ENCODE peak calls at places on chromosomes 7 and 10, in seven cellular contexts. D, K, H, Q, Y, N and J are unnamed samples.

GRCh38 chr10:96188911-96189310 is 58.8 kb downstream of the ZNF518A start:
- DNase-seq in D (peak), Q (no peak), Y (no peak), H (peak), N (peak), K (peak), J (no peak)

GRCh38 chr7:16419859-16420258 is 1.5 kb downstream of the CRPPA start:
- DNase-seq in Q (no peak), N (no peak), Y (no peak), K (no peak), H (no peak), D (no peak), J (no peak)

GRCh38 chr7:100093925-100094486 is 5.2 kb downstream of the COPS6 start:
- DNase-seq in K (no peak), D (no peak), Q (no peak), Y (no peak), N (peak), H (no peak), J (no peak)

GRCh38 chr10:33986515-33986914 is 652.0 kb upstream of the NRP1 start:
- DNase-seq in Q (no peak), N (no peak), D (no peak), K (no peak), H (no peak), Y (no peak), J (no peak)

GRCh38 chr10:77837248-77837924 is 89.2 kb downstream of the DLG5 start:
- DNase-seq in H (peak), N (peak), Q (no peak), K (peak), Y (peak), D (peak), J (no peak)

GRCh38 chr7:155236386-155236785 is 61.3 kb upstream of the INSIG1 start:
- DNase-seq in K (no peak), D (no peak), Q (no peak), N (no peak), Y (no peak), H (no peak), J (no peak)

GRCh38 chr10:93995598-93996271 is 2.0 kb downstream of the PLCE1 start:
- DNase-seq in D (peak), N (peak), K (peak), Q (no peak), H (peak), Y (no peak), J (no peak)

GRCh38 chr10:110681023-110681681 is 37.0 kb downstream of the RBM20 start:
- DNase-seq in D (peak), Q (no peak), H (peak), Y (peak), K (peak), N (peak), J (no peak)

GRCh38 chr7:81081626-81082025 is 162.8 kb upstream of the SEMA3C start:
- DNase-seq in H (no peak), K (no peak), Q (no peak), D (peak), N (no peak), Y (no peak), J (no peak)

GRCh38 chr10:105187243-105187642 is 546.2 kb downstream of the SORCS3 start:
- DNase-seq in K (no peak), D (no peak), Y (peak), Q (no peak), N (peak), H (peak), J (no peak)

GRCh38 chr7:44976040-44976745 is 2.6 kb downstream of the MYO1G start:
- DNase-seq in H (no peak), K (no peak), N (no peak), Y (no peak), Q (no peak), D (no peak), J (no peak)

GRCh38 chr7:101953248-101953819 is 135.9 kb downstream of the CUX1 start:
- DNase-seq in N (peak), D (peak), K (peak), Y (no peak), Q (no peak), H (peak), J (no peak)

GRCh38 chr10:132707121-132707775 is 78.7 kb downstream of the NKX6-2 start:
- DNase-seq in K (no peak), D (no peak), N (no peak), Y (no peak), Q (no peak), H (no peak), J (peak)

GRCh38 chr7:69263550-69263949 is 334.7 kb upstream of the AUTS2 start:
- DNase-seq in K (no peak), H (no peak), Q (no peak), N (no peak), D (no peak), Y (no peak), J (no peak)

GRCh38 chr7:45923290-45923689 is 2.2 kb upstream of the IGFBP3 start:
- DNase-seq in H (peak), D (peak), N (peak), Y (peak), K (peak), Q (peak), J (peak)

GRCh38 chr10:132117636-132118190 is 52.0 kb downstream of the JAKMIP3 start:
- DNase-seq in N (no peak), K (no peak), D (no peak), Q (no peak), Y (no peak), H (no peak), J (no peak)

GRCh38 chr10:59864141-59864962 is 42.0 kb downstream of the CCDC6 start:
- DNase-seq in D (no peak), Y (no peak), H (no peak), N (no peak), K (no peak), Q (no peak), J (no peak)

GRCh38 chr7:41038211-41038610 is 664.7 kb downstream of the INHBA start:
- DNase-seq in N (no peak), H (no peak), D (no peak), K (no peak), Q (no peak), Y (no peak), J (no peak)

GRCh38 chr10:30455816-30456215 is 21.8 kb downstream of the MAP3K8 start:
- DNase-seq in Y (no peak), D (no peak), N (no peak), K (no peak), Q (no peak), H (no peak), J (no peak)

GRCh38 chr10:34940436-34940835 is 125.3 kb upstream of the PARD3 start:
- DNase-seq in D (no peak), N (no peak), Y (no peak), H (no peak), K (no peak), Q (no peak), J (no peak)

GRCh38 chr10:26475448-26475847 is 37.3 kb downstream of the APBB1IP start:
- DNase-seq in Q (no peak), Y (no peak), H (no peak), D (no peak), N (no peak), K (no peak), J (no peak)

GRCh38 chr10:101285519-101286070 is 56.3 kb upstream of the LBX1 start:
- DNase-seq in Y (peak), D (no peak), N (no peak), H (no peak), K (no peak), Q (no peak), J (no peak)

GRCh38 chr10:72109619-72110215 is 21.4 kb upstream of the SPOCK2 start:
- DNase-seq in D (no peak), Y (no peak), H (no peak), N (no peak), Q (no peak), K (no peak), J (no peak)

GRCh38 chr10:6704891-6705290 is 124.8 kb upstream of the PRKCQ start:
- DNase-seq in D (no peak), K (no peak), Y (no peak), N (peak), H (no peak), Q (no peak), J (no peak)

GRCh38 chr10:6700066-6700465 is 120.0 kb upstream of the PRKCQ start:
- DNase-seq in Q (no peak), K (no peak), N (peak), D (no peak), H (no peak), Y (no peak), J (no peak)

GRCh38 chr10:6699336-6699735 is 119.3 kb upstream of the PRKCQ start:
- DNase-seq in Q (no peak), D (no peak), Y (no peak), K (no peak), N (peak), H (no peak), J (no peak)

GRCh38 chr10:6702030-6702429 is 122.0 kb upstream of the PRKCQ start:
- DNase-seq in Q (no peak), D (no peak), H (no peak), N (no peak), Y (no peak), K (no peak), J (no peak)

DNA sequence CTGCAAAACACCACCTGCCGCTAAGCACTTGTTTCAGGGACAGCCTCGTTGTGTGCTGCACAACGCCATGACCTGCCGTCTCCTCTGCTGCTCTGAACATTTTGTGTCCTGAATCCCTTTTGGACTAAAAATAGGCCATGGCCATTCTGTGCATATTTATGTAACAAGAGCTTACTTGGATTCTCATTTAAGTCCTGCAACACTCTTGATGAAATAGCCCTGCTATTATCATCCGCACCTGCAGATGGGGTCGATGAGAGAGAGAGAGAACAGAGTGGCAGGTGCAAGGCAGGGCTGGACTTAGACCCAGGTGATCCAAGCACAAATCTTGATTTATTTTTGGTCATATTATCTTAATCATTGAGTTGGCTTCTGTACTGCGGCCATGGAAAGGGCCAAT is 121.2 kb upstream of the PRKCQ start:
- DNase-seq in H (peak), K (no peak), D (no peak), N (no peak), Y (peak), Q (no peak), J (no peak)
- TF ChIP-seq CTCF in H (peak), K (no peak), D (no peak), N (no peak), Y (peak), Q (no peak), J (no peak)

DNA sequence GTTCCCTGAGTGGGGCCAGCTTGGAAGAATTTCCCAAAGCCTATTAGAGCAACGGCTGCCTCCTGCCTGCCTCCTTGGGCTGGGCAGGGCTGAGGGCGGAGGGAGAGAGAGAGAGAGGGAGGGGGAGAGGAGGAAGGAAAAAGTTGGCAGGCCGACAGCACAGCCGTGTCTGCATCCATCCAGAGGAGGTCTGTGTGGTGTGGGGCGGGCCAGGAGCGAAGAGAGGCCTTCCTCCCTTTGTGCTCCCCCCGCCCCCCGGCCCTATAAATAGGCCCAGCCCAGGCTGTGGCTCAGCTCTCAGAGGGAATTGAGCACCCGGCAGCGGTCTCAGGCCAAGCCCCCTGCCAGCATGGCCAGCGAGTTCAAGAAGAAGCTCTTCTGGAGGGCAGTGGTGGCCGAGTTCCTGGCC is at the start of gene AQP1:
- DNase-seq in N (peak), H (peak), D (peak), Q (no peak), Y (peak), K (no peak), J (no peak)
- TF ChIP-seq CTCF in N (no peak), H (no peak), D (no peak), Q (no peak), Y (no peak), K (no peak), J (no peak)

GRCh38 chr10:116742367-116743265 is at the start of gene HSPA12A:
- DNase-seq in N (peak), D (peak), Y (peak), Q (peak), H (peak), K (peak), J (no peak)
- TF ChIP-seq CTCF in N (no peak), D (no peak), Y (no peak), Q (no peak), H (no peak), K (no peak), J (no peak)

GRCh38 chr7:144786079-144786478 is 49.8 kb downstream of the TPK1 start:
- DNase-seq in Q (no peak), H (no peak), D (no peak), K (no peak), Y (peak), N (no peak), J (no peak)

GRCh38 chr7:144787127-144787526 is 48.7 kb downstream of the TPK1 start:
- DNase-seq in Y (no peak), K (no peak), N (no peak), Q (no peak), D (no peak), H (peak), J (no peak)

GRCh38 chr7:144785491-144785890 is 50.4 kb downstream of the TPK1 start:
- DNase-seq in D (no peak), Q (no peak), H (no peak), Y (no peak), N (no peak), K (no peak), J (no peak)

GRCh38 chr7:144784943-144785342 is 50.9 kb downstream of the TPK1 start:
- DNase-seq in D (peak), N (no peak), H (peak), Y (no peak), K (peak), Q (no peak), J (no peak)

GRCh38 chr7:144786522-144786921 is 49.3 kb downstream of the TPK1 start:
- DNase-seq in H (peak), K (no peak), N (no peak), Y (peak), Q (no peak), D (no peak), J (no peak)
- TF ChIP-seq CTCF in H (no peak), K (no peak), N (no peak), Y (peak), Q (no peak), D (peak), J (no peak)

DNA sequence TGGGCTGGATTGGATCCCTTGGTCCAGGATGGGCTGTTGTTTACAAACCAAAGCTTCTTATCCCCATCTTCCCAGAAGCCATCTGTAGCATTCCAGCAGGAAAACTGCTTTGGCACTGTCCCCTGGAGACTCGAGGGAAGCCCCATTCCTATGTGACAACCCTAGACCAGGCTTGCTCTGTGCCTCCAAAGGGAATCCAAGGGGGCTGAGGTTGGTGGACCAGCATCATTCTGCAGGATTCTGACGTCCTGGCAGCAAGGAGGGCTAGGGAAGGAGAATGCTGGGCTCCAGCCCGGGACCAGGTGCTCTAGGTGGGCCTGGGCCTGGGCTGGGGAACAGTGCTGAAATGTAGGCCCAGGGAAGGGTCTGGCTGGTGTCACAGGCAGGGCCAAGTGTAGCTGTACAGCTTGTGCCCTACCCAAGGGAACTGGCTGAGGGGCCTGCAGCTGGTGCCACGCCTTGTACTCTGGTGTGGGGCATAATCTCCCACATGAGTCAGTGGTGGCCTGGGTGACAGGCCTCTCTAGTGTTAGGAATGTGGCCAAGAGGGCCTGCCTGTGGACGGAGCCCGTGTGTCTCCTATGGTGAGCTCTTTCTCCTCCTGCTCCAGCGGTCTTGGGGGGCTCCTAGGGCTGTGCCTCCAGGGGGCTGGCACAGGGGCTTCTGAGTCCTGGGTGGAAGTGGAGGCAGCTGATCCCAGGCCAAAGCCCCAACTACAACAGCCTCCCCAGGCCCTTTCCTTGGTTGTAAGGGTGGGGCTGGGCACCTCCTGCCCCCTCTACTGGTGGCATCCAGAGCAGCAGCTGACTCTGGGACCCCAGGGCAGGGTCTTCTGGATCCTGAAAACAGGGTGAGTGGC is 25.2 kb downstream of the TRIM8 start:
- DNase-seq in H (no peak), D (no peak), N (peak), Y (peak), K (peak), Q (no peak), J (no peak)
- TF ChIP-seq CTCF in H (no peak), D (no peak), N (peak), Y (peak), K (no peak), Q (no peak), J (no peak)

DNA sequence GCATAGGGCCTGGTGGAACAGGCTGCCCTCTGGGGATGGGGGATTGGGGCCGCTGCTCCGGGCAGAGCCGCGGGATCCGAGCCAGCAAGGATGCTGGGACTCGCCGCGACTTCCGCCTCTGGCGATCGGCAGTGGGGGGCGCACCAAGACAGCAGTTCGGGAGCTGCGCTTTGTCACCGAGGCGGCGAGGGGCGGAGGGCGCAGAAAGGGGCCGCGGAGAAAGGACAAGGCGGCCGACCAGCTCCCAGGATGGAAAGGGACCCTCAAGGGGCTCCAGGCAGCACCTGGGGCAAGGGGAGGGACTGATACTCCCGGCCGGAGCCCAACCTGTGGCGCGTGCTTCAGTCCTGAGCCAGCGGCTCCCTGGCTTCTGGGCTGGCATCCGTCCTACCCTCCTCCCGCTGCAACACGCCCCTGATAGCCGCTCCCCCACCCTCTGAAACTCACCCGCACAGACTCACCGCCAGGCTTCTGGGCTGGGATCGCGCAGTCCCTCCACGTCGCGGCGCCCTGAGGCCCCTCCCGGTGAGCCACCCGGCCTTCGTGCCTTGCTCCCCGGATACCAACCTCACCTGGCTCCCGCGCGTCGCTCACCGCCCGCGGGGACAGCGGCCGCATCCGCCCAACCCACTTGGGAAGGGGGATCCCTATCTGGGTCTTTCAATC is 7.1 kb upstream of the EVX1 start:
- DNase-seq in H (peak), Q (peak), N (peak), Y (peak), K (peak), D (peak), J (no peak)
- TF ChIP-seq CTCF in H (peak), Q (peak), N (peak), Y (peak), K (peak), D (peak), J (no peak)

GRCh38 chr7:158407581-158408331 is 179.9 kb downstream of the PTPRN2 start:
- DNase-seq in D (peak), N (peak), K (peak), Q (no peak), Y (peak), H (peak), J (no peak)
- TF ChIP-seq CTCF in D (peak), N (no peak), K (no peak), Q (no peak), Y (peak), H (peak), J (no peak)

GRCh38 chr7:142150869-142151268 is 39.4 kb downstream of the MGAM2 start:
- DNase-seq in Q (no peak), D (no peak), K (no peak), Y (no peak), H (no peak), N (no peak), J (no peak)

GRCh38 chr7:142158741-142159496 is 47.4 kb downstream of the MGAM2 start:
- DNase-seq in H (no peak), Q (no peak), K (no peak), Y (no peak), D (no peak), N (no peak), J (no peak)

GRCh38 chr7:142152076-142152475 is 40.6 kb downstream of the MGAM2 start:
- DNase-seq in D (no peak), Y (no peak), Q (no peak), H (no peak), N (no peak), K (no peak), J (no peak)

DNA sequence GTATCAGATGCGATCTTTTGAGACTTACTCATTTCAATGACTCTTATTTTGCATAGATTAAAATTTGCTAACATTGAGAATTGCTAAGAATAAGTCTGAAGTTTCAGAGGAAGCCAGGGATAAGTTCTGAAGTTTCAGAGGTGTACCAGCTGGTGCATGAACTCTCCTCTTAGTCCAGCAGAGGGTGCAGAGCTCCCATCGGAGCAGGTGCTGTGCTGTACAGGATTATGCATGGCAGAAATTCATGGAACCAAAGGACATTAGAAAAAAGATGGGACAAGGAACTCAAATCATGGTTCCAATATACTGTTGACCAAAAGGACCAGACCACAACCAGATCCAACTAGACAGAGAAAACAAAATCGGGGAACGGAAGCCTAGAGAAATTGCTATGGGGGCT is 41.9 kb downstream of the MGAM2 start:
- DNase-seq in K (peak), H (peak), Q (no peak), Y (peak), N (no peak), D (no peak), J (no peak)
- TF ChIP-seq CTCF in K (peak), H (peak), Q (no peak), Y (peak), N (no peak), D (no peak), J (no peak)